ENCODE peak calls at places on chromosomes 7 and 10, in six cellular contexts. F is Right ventricle myocardium superior, V is SW480, W is HTR-8/SVneo, O is ELR, E is KG1. A is an unnamed sample.

GRCh38 chr7:13829231-13829630 is 160.2 kb downstream of the ETV1 start:
- DNase-seq in V (no peak), E (no peak), O (peak), F (no peak), W (no peak), A (no peak)

GRCh38 chr7:100430450-100431285 is 1.0 kb downstream of the MEPCE start:
- DNase-seq in E (no peak), W (no peak), O (peak), V (no peak), F (peak), A (no peak)

GRCh38 chr10:22475857-22476600 is 130.7 kb downstream of the SPAG6 start:
- DNase-seq in E (no peak), O (no peak), V (no peak), F (peak), W (no peak), A (no peak)

GRCh38 chr7:2170576-2171521 is 61.9 kb downstream of the MAD1L1 start:
- DNase-seq in E (no peak), W (no peak), V (no peak), O (no peak), F (no peak), A (no peak)

GRCh38 chr7:91784469-91784868 is 96.0 kb downstream of the MTERF1 start:
- DNase-seq in O (peak), E (no peak), F (no peak), V (peak), W (peak), A (no peak)

GRCh38 chr7:55871932-55872485 is 9.5 kb upstream of the SEPTIN14 start:
- DNase-seq in O (no peak), V (no peak), F (no peak), W (no peak), E (no peak), A (no peak)

GRCh38 chr7:27459021-27459728 is 203.5 kb downstream of the HIBADH start:
- DNase-seq in E (no peak), W (no peak), O (peak), F (no peak), V (no peak), A (no peak)

GRCh38 chr7:121329460-121330052 is 756 bp downstream of the WNT16 start:
- DNase-seq in V (peak), E (no peak), O (peak), F (no peak), W (no peak), A (no peak)

GRCh38 chr10:15168296-15168780 is at the start of gene NMT2:
- DNase-seq in V (peak), F (peak), W (peak), O (no peak), E (peak), A (peak)

GRCh38 chr10:103278862-103279298 is 1.9 kb downstream of the INA start:
- DNase-seq in F (peak), V (no peak), W (peak), O (peak), E (peak), A (no peak)

GRCh38 chr7:112892263-112892662 is 102.1 kb upstream of the TMEM168 start:
- DNase-seq in W (no peak), V (no peak), O (peak), E (no peak), F (no peak), A (no peak)

GRCh38 chr7:94395141-94396041 is 696 bp downstream of the COL1A2 start:
- DNase-seq in V (peak), W (peak), O (peak), E (peak), F (no peak), A (peak)

GRCh38 chr10:122342293-122343134 is 32.0 kb upstream of the PLEKHA1 start:
- DNase-seq in F (no peak), E (no peak), V (peak), O (peak), W (peak), A (no peak)

GRCh38 chr10:91162495-91163268 is 57.8 kb upstream of the PCGF5 start:
- DNase-seq in V (peak), F (peak), W (peak), O (peak), E (no peak), A (no peak)

GRCh38 chr7:105806592-105807266 is 69.7 kb downstream of the ATXN7L1 start:
- DNase-seq in W (peak), O (peak), E (no peak), V (peak), F (no peak), A (peak)

GRCh38 chr10:80090120-80090519 is 11.7 kb downstream of the TMEM254 start:
- DNase-seq in E (no peak), O (no peak), V (no peak), F (no peak), W (no peak), A (no peak)

GRCh38 chr10:2882628-2883027 is 184.7 kb upstream of the PFKP start:
- DNase-seq in E (no peak), V (no peak), W (no peak), F (no peak), O (no peak), A (no peak)

A was measured in GM12864.